ENCODE peak calls at places on chromosomes 13 and 19, in five cellular contexts. One of them, this sample, is unnamed.

GRCh38 chr19:35656700-35657099 is 8.6 kb downstream of the COX6B1 start:
- DNase-seq in brain microvascular endothelial cell: no peak
- DNase-seq in mesendoderm: no peak
- DNase-seq in A549: no peak
- DNase-seq in IMR-90: no peak
- DNase-seq in this sample: no peak

GRCh38 chr13:113034451-113035208 is 65.6 kb downstream of the MCF2L start:
- DNase-seq in brain microvascular endothelial cell: peak; percentile 24
- DNase-seq in mesendoderm: peak; percentile 64
- DNase-seq in A549: peak; percentile 32
- DNase-seq in IMR-90: peak; percentile 56
- DNase-seq in this sample: no peak

GRCh38 chr19:10899171-10899653 is 27.9 kb downstream of the CARM1 start:
- DNase-seq in brain microvascular endothelial cell: no peak
- DNase-seq in mesendoderm: no peak
- DNase-seq in A549: no peak
- DNase-seq in IMR-90: no peak
- DNase-seq in this sample: peak; percentile 43

GRCh38 chr13:100184095-100184494 is 95.2 kb downstream of the PCCA start:
- DNase-seq in brain microvascular endothelial cell: no peak
- DNase-seq in mesendoderm: no peak
- DNase-seq in A549: no peak
- DNase-seq in IMR-90: no peak
- DNase-seq in this sample: no peak

GRCh38 chr13:113592571-113592970 is 8.0 kb downstream of the TFDP1 start:
- DNase-seq in brain microvascular endothelial cell: no peak
- DNase-seq in mesendoderm: no peak
- DNase-seq in A549: no peak
- DNase-seq in IMR-90: no peak
- DNase-seq in this sample: no peak

GRCh38 chr19:40583283-40583682 is 6.6 kb downstream of the SHKBP1 start:
- DNase-seq in brain microvascular endothelial cell: no peak
- DNase-seq in mesendoderm: no peak
- DNase-seq in A549: no peak
- DNase-seq in IMR-90: no peak
- DNase-seq in this sample: no peak

GRCh38 chr13:100547805-100548204 is 40.8 kb downstream of the GGACT start:
- DNase-seq in brain microvascular endothelial cell: no peak
- DNase-seq in mesendoderm: no peak
- DNase-seq in A549: no peak
- DNase-seq in IMR-90: no peak
- DNase-seq in this sample: peak; percentile 21

GRCh38 chr19:42042455-42043170 is 27.4 kb downstream of the GRIK5 start:
- DNase-seq in brain microvascular endothelial cell: no peak
- DNase-seq in mesendoderm: no peak
- DNase-seq in A549: no peak
- DNase-seq in IMR-90: no peak
- DNase-seq in this sample: peak; percentile 55

GRCh38 chr13:98239156-98240076 is 62.3 kb upstream of the RNF113B start:
- DNase-seq in brain microvascular endothelial cell: no peak
- DNase-seq in mesendoderm: no peak
- DNase-seq in A549: no peak
- DNase-seq in IMR-90: no peak
- DNase-seq in this sample: no peak

GRCh38 chr19:29785955-29786589 is 25.7 kb upstream of the CCNE1 start:
- DNase-seq in brain microvascular endothelial cell: no peak
- DNase-seq in mesendoderm: peak; percentile 25
- DNase-seq in A549: peak; percentile 53
- DNase-seq in IMR-90: no peak
- DNase-seq in this sample: no peak

GRCh38 chr13:49418206-49418605 is 25.7 kb downstream of the CAB39L start:
- DNase-seq in brain microvascular endothelial cell: no peak
- DNase-seq in mesendoderm: no peak
- DNase-seq in A549: no peak
- DNase-seq in IMR-90: no peak
- DNase-seq in this sample: no peak

GRCh38 chr13:77919351-77920294 is 992 bp upstream of the EDNRB start:
- DNase-seq in brain microvascular endothelial cell: peak; percentile 14
- DNase-seq in mesendoderm: peak; percentile 75
- DNase-seq in A549: no peak
- DNase-seq in IMR-90: peak; percentile 15
- DNase-seq in this sample: peak; percentile 50

GRCh38 chr19:6233051-6233826 is 46.5 kb downstream of the MLLT1 start:
- DNase-seq in brain microvascular endothelial cell: no peak
- DNase-seq in mesendoderm: no peak
- DNase-seq in A549: no peak
- DNase-seq in IMR-90: peak; percentile 43
- DNase-seq in this sample: no peak

GRCh38 chr13:99662678-99663077 is 161.4 kb downstream of the TM9SF2 start:
- DNase-seq in brain microvascular endothelial cell: no peak
- DNase-seq in mesendoderm: no peak
- DNase-seq in A549: no peak
- DNase-seq in IMR-90: no peak
- DNase-seq in this sample: no peak

GRCh38 chr19:55678121-55678671 is 3.2 kb downstream of the EPN1 start:
- DNase-seq in brain microvascular endothelial cell: no peak
- DNase-seq in mesendoderm: no peak
- DNase-seq in A549: no peak
- DNase-seq in IMR-90: no peak
- DNase-seq in this sample: peak; percentile 54

GRCh38 chr13:66071018-66071417 is 1159.1 kb downstream of the PCDH9 start:
- DNase-seq in brain microvascular endothelial cell: no peak
- DNase-seq in mesendoderm: no peak
- DNase-seq in A549: no peak
- DNase-seq in IMR-90: no peak
- DNase-seq in this sample: no peak

GRCh38 chr19:49362926-49363264 is 679 bp upstream of the TEAD2 start:
- DNase-seq in brain microvascular endothelial cell: peak; percentile 16
- DNase-seq in mesendoderm: no peak
- DNase-seq in A549: no peak
- DNase-seq in IMR-90: peak; percentile 45
- DNase-seq in this sample: no peak

GRCh38 chr13:36819811-36820140 is 754 bp downstream of the RFXAP start:
- DNase-seq in brain microvascular endothelial cell: peak; percentile 10
- DNase-seq in mesendoderm: peak; percentile 56
- DNase-seq in A549: peak; percentile 9
- DNase-seq in IMR-90: peak; percentile 36
- DNase-seq in this sample: no peak

GRCh38 chr19:41553804-41554203 is 22.2 kb upstream of the CEACAM21 start:
- DNase-seq in brain microvascular endothelial cell: no peak
- DNase-seq in mesendoderm: no peak
- DNase-seq in A549: no peak
- DNase-seq in IMR-90: no peak
- DNase-seq in this sample: no peak

GRCh38 chr13:29934531-29935308 is 84.3 kb upstream of the UBL3 start:
- DNase-seq in brain microvascular endothelial cell: no peak
- DNase-seq in mesendoderm: no peak
- DNase-seq in A549: no peak
- DNase-seq in IMR-90: no peak
- DNase-seq in this sample: no peak

GRCh38 chr19:18868380-18869230 is 27.4 kb downstream of the CERS1 start:
- DNase-seq in brain microvascular endothelial cell: no peak
- DNase-seq in mesendoderm: no peak
- DNase-seq in A549: no peak
- DNase-seq in IMR-90: no peak
- DNase-seq in this sample: no peak

GRCh38 chr13:79799049-79799448 is 318.1 kb downstream of the NDFIP2 start:
- DNase-seq in brain microvascular endothelial cell: no peak
- DNase-seq in mesendoderm: no peak
- DNase-seq in A549: no peak
- DNase-seq in IMR-90: no peak
- DNase-seq in this sample: no peak

GRCh38 chr19:55147408-55148251 is 1.4 kb downstream of the TNNT1 start:
- DNase-seq in brain microvascular endothelial cell: no peak
- DNase-seq in mesendoderm: peak; percentile 54
- DNase-seq in A549: peak; percentile 53
- DNase-seq in IMR-90: no peak
- DNase-seq in this sample: no peak

GRCh38 chr19:12936582-12936981 is 1.8 kb upstream of the CALR start:
- DNase-seq in brain microvascular endothelial cell: no peak
- DNase-seq in mesendoderm: no peak
- DNase-seq in A549: no peak
- DNase-seq in IMR-90: no peak
- DNase-seq in this sample: no peak
- H3K27ac ChIP-seq in brain microvascular endothelial cell: no peak overlapping the region
- H3K27ac ChIP-seq in mesendoderm: no peak overlapping the region
- H3K27ac ChIP-seq in A549: peak overlapping the region; percentile 92
- H3K27ac ChIP-seq in IMR-90: no peak overlapping the region
- H3K27ac ChIP-seq in this sample: no peak overlapping the region

DNA sequence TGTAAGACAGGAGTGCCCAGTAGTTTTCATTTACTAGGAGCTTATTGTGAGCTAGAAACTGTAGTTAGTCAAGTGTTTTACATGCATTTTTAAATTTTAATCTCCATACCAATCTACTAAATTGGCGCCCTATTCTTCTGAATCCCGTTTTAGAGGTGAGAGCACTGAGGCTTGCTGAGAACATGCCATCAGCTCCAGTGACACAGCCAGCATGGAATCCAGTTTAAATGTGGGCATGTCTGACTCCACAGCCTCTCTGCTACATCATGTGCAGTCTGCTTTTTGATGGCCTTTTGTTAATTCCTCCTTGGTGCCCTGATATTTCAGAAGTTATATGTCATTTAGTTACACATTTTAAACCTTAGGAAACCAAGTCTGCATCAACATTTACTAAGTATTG is 325.4 kb downstream of the DLEU7 start:
- DNase-seq in brain microvascular endothelial cell: no peak
- DNase-seq in mesendoderm: no peak
- DNase-seq in A549: no peak
- DNase-seq in IMR-90: peak; percentile 26
- DNase-seq in this sample: no peak
- H3K27ac ChIP-seq in brain microvascular endothelial cell: no peak overlapping the region
- H3K27ac ChIP-seq in mesendoderm: no peak overlapping the region
- H3K27ac ChIP-seq in A549: no peak overlapping the region
- H3K27ac ChIP-seq in IMR-90: no peak overlapping the region
- H3K27ac ChIP-seq in this sample: peak overlapping the region; percentile 88

DNA sequence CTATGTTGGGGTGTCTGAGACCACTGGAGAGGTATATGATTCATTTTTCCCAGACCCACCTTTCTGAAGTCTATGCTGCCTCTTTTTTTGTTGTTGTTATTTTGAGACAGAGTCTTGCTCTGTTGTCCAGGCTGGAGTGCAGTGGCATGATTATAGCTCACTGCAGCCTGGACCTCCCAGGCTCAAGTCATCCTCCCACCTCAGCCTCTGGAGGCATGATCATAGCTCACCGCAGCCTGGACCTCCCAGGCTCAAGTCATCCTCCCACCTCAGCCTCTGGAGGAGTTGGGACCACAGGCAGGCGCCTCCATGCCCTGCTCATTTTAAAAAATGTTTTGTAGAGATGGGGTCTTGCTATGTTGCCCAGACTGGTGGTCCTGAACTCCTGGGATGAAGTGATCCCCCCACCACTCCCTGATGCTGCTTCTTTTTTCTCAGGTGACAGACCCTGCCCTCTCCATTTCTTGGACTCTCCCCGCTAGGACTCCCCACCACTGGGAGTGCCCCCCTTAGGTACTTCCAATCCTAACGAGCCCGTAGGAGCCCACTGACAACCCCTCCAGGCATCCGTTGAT is 45.3 kb downstream of the ARHGEF18 start:
- DNase-seq in brain microvascular endothelial cell: no peak
- DNase-seq in mesendoderm: no peak
- DNase-seq in A549: no peak
- DNase-seq in IMR-90: no peak
- DNase-seq in this sample: no peak
- H3K27ac ChIP-seq in brain microvascular endothelial cell: no peak overlapping the region
- H3K27ac ChIP-seq in mesendoderm: no peak overlapping the region
- H3K27ac ChIP-seq in A549: peak overlapping the region; percentile 99
- H3K27ac ChIP-seq in IMR-90: peak overlapping the region; percentile 24
- H3K27ac ChIP-seq in this sample: peak overlapping the region; percentile 73

GRCh38 chr13:33494596-33495214 is 209.2 kb upstream of the STARD13 start:
- DNase-seq in brain microvascular endothelial cell: peak; percentile 95
- DNase-seq in mesendoderm: peak; percentile 86
- DNase-seq in A549: peak; percentile 53
- DNase-seq in IMR-90: peak; percentile 97
- DNase-seq in this sample: no peak
- H3K27ac ChIP-seq in brain microvascular endothelial cell: peak overlapping the region; percentile 95
- H3K27ac ChIP-seq in mesendoderm: no peak overlapping the region
- H3K27ac ChIP-seq in A549: no peak overlapping the region
- H3K27ac ChIP-seq in IMR-90: peak overlapping the region; percentile 88
- H3K27ac ChIP-seq in this sample: no peak overlapping the region

DNA sequence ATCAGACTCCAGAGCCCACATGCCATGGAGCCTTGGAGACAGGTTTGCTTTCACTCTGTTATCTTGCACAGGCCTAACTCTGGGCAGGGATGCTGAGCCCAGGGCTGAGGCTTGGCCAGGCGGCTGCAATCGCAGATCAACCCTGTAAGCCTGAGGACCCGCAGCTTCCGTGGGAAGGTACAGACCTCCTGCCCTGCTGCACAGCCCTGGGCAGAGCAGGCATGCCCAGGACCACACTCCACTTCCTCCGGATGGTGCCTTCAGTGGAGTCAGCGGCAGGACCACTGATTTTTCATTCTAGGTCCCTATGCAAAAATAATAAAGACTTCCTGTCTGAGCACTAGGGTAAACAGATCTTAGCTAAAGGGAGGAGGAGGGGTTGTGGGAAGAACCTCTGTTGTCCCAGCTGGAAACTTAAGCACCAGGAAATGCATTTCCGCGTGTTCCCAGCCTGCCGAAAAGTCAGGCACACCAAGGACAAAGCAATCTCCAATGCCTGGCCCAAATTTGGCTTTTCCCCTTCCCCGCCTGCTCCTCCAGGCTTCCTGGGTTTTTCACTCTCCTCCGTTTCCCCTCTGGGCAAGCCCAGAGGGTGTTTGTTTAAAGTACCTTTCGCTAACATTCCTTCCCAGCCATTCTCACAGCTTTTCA is 87.3 kb downstream of the KCTD15 start:
- DNase-seq in brain microvascular endothelial cell: peak; percentile 27
- DNase-seq in mesendoderm: peak; percentile 86
- DNase-seq in A549: no peak
- DNase-seq in IMR-90: no peak
- DNase-seq in this sample: no peak
- H3K27ac ChIP-seq in brain microvascular endothelial cell: peak overlapping the region; percentile 15
- H3K27ac ChIP-seq in mesendoderm: peak overlapping the region; percentile 39
- H3K27ac ChIP-seq in A549: no peak overlapping the region
- H3K27ac ChIP-seq in IMR-90: no peak overlapping the region
- H3K27ac ChIP-seq in this sample: no peak overlapping the region

GRCh38 chr13:24149306-24150032 is 11.1 kb upstream of the SPATA13 start:
- DNase-seq in brain microvascular endothelial cell: no peak
- DNase-seq in mesendoderm: no peak
- DNase-seq in A549: no peak
- DNase-seq in IMR-90: no peak
- DNase-seq in this sample: no peak

GRCh38 chr13:24147570-24147963 is 13.0 kb upstream of the SPATA13 start:
- DNase-seq in brain microvascular endothelial cell: no peak
- DNase-seq in mesendoderm: no peak
- DNase-seq in A549: no peak
- DNase-seq in IMR-90: no peak
- DNase-seq in this sample: no peak

GRCh38 chr13:24146961-24147569 is 13.5 kb upstream of the SPATA13 start:
- DNase-seq in brain microvascular endothelial cell: no peak
- DNase-seq in mesendoderm: no peak
- DNase-seq in A549: no peak
- DNase-seq in IMR-90: no peak
- DNase-seq in this sample: no peak

GRCh38 chr13:24150613-24151012 is 9.9 kb upstream of the SPATA13 start:
- DNase-seq in brain microvascular endothelial cell: no peak
- DNase-seq in mesendoderm: no peak
- DNase-seq in A549: no peak
- DNase-seq in IMR-90: no peak
- DNase-seq in this sample: no peak

GRCh38 chr13:24148414-24149305 is 11.9 kb upstream of the SPATA13 start:
- DNase-seq in brain microvascular endothelial cell: peak; percentile 94
- DNase-seq in mesendoderm: peak; percentile 99
- DNase-seq in A549: peak; percentile 92
- DNase-seq in IMR-90: peak; percentile 99
- DNase-seq in this sample: no peak
- H3K27ac ChIP-seq in brain microvascular endothelial cell: peak overlapping the region; percentile 49
- H3K27ac ChIP-seq in mesendoderm: peak overlapping the region; percentile 42
- H3K27ac ChIP-seq in A549: peak overlapping the region; percentile 85
- H3K27ac ChIP-seq in IMR-90: peak overlapping the region; percentile 91
- H3K27ac ChIP-seq in this sample: no peak overlapping the region

This sample was measured in substantia nigra.